ENCODE peak calls at places on chromosome 19, in six cellular contexts. N is stimulated activated CD4-positive, alpha-beta T cell treated with anti-CD3 and anti-CD28 coated beads, Interleukin-2, amount 100 ng/mL, for 24 hours; I is NB4; Y is fibroblast of the conjunctiva; U is NAMALWA; D is neuronal stem cell. O is an unnamed sample.
A peak's percentile ranks its signal among the peaks of the same experiment; 100 is the strongest.

GRCh38 chr19:30406220-30406944 is 34.2 kb downstream of the ZNF536 start:
- DNase-seq in Y (no peak), I (peak; percentile 11), U (peak; percentile 13), N (no peak), D (no peak), O (peak; percentile 59)

GRCh38 chr19:19550972-19551861 is 13.2 kb downstream of the CILP2 start:
- DNase-seq in U (no peak), D (no peak), Y (no peak), N (no peak), I (no peak), O (no peak)

GRCh38 chr19:4455742-4456565 is 1.6 kb downstream of the UBXN6 start:
- DNase-seq in N (no peak), D (no peak), U (no peak), Y (peak; percentile 78), I (peak; percentile 59), O (no peak)

GRCh38 chr19:38702278-38702677 is 42.0 kb downstream of the CAPN12 start:
- DNase-seq in N (no peak), I (no peak), U (no peak), Y (no peak), D (no peak), O (no peak)

GRCh38 chr19:41226874-41227390 is 7.9 kb downstream of the AXL start:
- DNase-seq in D (no peak), Y (no peak), U (no peak), I (no peak), N (no peak), O (no peak)

GRCh38 chr19:40413291-40413994 is at the start of gene PRX:
- DNase-seq in D (no peak), Y (no peak), U (no peak), N (no peak), I (no peak), O (no peak)

GRCh38 chr19:39350156-39350555 is 7.9 kb downstream of the SAMD4B start:
- DNase-seq in D (no peak), I (no peak), U (no peak), Y (no peak), N (no peak), O (no peak)

GRCh38 chr19:12052057-12052570 is 647 bp downstream of the ZNF878 start:
- DNase-seq in I (no peak), D (no peak), N (no peak), U (no peak), Y (no peak), O (no peak)

GRCh38 chr19:32581704-32582164 is 744 bp downstream of the PDCD5 start:
- DNase-seq in I (peak; percentile 30), U (peak; percentile 30), D (no peak), N (no peak), Y (peak; percentile 5), O (no peak)

GRCh38 chr19:48196321-48196761 is 25.9 kb downstream of the ZSWIM9 start:
- DNase-seq in U (no peak), I (no peak), D (no peak), N (no peak), Y (no peak), O (no peak)

O was measured in nucleus accumbens.